ENCODE peak calls at places on chromosomes 6 and 20, in six cellular contexts. One of them, this sample, is unnamed. For H3K4me1, the result is how much of the 10 kb centered on the place peaks cover.

GRCh38 chr6:26064619-26065257 is 22.5 kb upstream of the HFE start:
- DNase-seq in uterus: no peak
- DNase-seq in psoas muscle: no peak
- DNase-seq in heart left ventricle: no peak
- DNase-seq in adipocyte: peak
- DNase-seq in ascending aorta: no peak
- DNase-seq in this sample: no peak

GRCh38 chr20:34165246-34165645 is 53.2 kb upstream of the EIF2S2 start:
- DNase-seq in uterus: no peak
- DNase-seq in psoas muscle: no peak
- DNase-seq in heart left ventricle: no peak
- DNase-seq in adipocyte: peak
- DNase-seq in ascending aorta: no peak
- DNase-seq in this sample: no peak

GRCh38 chr6:47182291-47182957 is 127.3 kb downstream of the TNFRSF21 start:
- DNase-seq in uterus: no peak
- DNase-seq in psoas muscle: no peak
- DNase-seq in heart left ventricle: no peak
- DNase-seq in adipocyte: no peak
- DNase-seq in ascending aorta: no peak
- DNase-seq in this sample: no peak

GRCh38 chr6:3534599-3534998 is 77.7 kb upstream of the SLC22A23 start:
- DNase-seq in uterus: no peak
- DNase-seq in psoas muscle: no peak
- DNase-seq in heart left ventricle: no peak
- DNase-seq in adipocyte: no peak
- DNase-seq in ascending aorta: no peak
- DNase-seq in this sample: no peak

GRCh38 chr6:166949533-166950442 is 6.6 kb downstream of the RNASET2 start:
- DNase-seq in uterus: no peak
- DNase-seq in psoas muscle: no peak
- DNase-seq in heart left ventricle: no peak
- DNase-seq in adipocyte: peak
- DNase-seq in ascending aorta: no peak
- DNase-seq in this sample: no peak

GRCh38 chr20:51306081-51306480 is 236.4 kb downstream of the NFATC2 start:
- DNase-seq in uterus: no peak
- DNase-seq in psoas muscle: no peak
- DNase-seq in heart left ventricle: no peak
- DNase-seq in adipocyte: no peak
- DNase-seq in ascending aorta: no peak
- DNase-seq in this sample: no peak

GRCh38 chr6:144066745-144067484 is 28.5 kb downstream of the SF3B5 start:
- DNase-seq in uterus: no peak
- DNase-seq in psoas muscle: no peak
- DNase-seq in heart left ventricle: no peak
- DNase-seq in adipocyte: no peak
- DNase-seq in ascending aorta: no peak
- DNase-seq in this sample: no peak

GRCh38 chr6:11398451-11399326 is 138.9 kb upstream of the TMEM170B start:
- DNase-seq in uterus: no peak
- DNase-seq in psoas muscle: no peak
- DNase-seq in heart left ventricle: no peak
- DNase-seq in adipocyte: peak
- DNase-seq in ascending aorta: no peak
- DNase-seq in this sample: no peak

GRCh38 chr20:61184194-61184593 is 67.9 kb upstream of the CDH4 start:
- DNase-seq in uterus: no peak
- DNase-seq in psoas muscle: no peak
- DNase-seq in heart left ventricle: no peak
- DNase-seq in adipocyte: no peak
- DNase-seq in ascending aorta: no peak
- DNase-seq in this sample: no peak

GRCh38 chr6:39088331-39088730 is 26.7 kb downstream of the SAYSD1 start:
- DNase-seq in uterus: no peak
- DNase-seq in psoas muscle: no peak
- DNase-seq in heart left ventricle: no peak
- DNase-seq in adipocyte: peak
- DNase-seq in ascending aorta: peak
- DNase-seq in this sample: no peak

GRCh38 chr6:44023586-44024454 is 103.4 kb downstream of the MRPL14 start:
- DNase-seq in uterus: no peak
- DNase-seq in psoas muscle: no peak
- DNase-seq in heart left ventricle: no peak
- DNase-seq in adipocyte: no peak
- DNase-seq in ascending aorta: no peak
- DNase-seq in this sample: no peak

GRCh38 chr6:158774734-158775449 is 44.3 kb downstream of the EZR start:
- DNase-seq in uterus: no peak
- DNase-seq in psoas muscle: no peak
- DNase-seq in heart left ventricle: no peak
- DNase-seq in adipocyte: no peak
- DNase-seq in ascending aorta: no peak
- DNase-seq in this sample: no peak

GRCh38 chr6:2376429-2377355 is 131.3 kb upstream of the GMDS start:
- DNase-seq in uterus: no peak
- DNase-seq in psoas muscle: no peak
- DNase-seq in heart left ventricle: no peak
- DNase-seq in adipocyte: peak
- DNase-seq in ascending aorta: no peak
- DNase-seq in this sample: no peak

GRCh38 chr6:152094992-152095592 is 287.6 kb downstream of the ESR1 start:
- DNase-seq in uterus: peak
- DNase-seq in psoas muscle: peak
- DNase-seq in heart left ventricle: peak
- DNase-seq in adipocyte: peak
- DNase-seq in ascending aorta: peak
- DNase-seq in this sample: peak

GRCh38 chr20:34943808-34944568 is 11.6 kb downstream of the GSS start:
- DNase-seq in uterus: no peak
- DNase-seq in psoas muscle: no peak
- DNase-seq in heart left ventricle: no peak
- DNase-seq in adipocyte: no peak
- DNase-seq in ascending aorta: no peak
- DNase-seq in this sample: no peak

GRCh38 chr6:80607814-80608391 is 501.4 kb downstream of the BCKDHB start:
- DNase-seq in uterus: no peak
- DNase-seq in psoas muscle: no peak
- DNase-seq in heart left ventricle: no peak
- DNase-seq in adipocyte: peak
- DNase-seq in ascending aorta: no peak
- DNase-seq in this sample: no peak

GRCh38 chr6:8240316-8240715 is 138.0 kb upstream of the EEF1E1 start:
- DNase-seq in uterus: no peak
- DNase-seq in psoas muscle: no peak
- DNase-seq in heart left ventricle: no peak
- DNase-seq in adipocyte: no peak
- DNase-seq in ascending aorta: no peak
- DNase-seq in this sample: no peak
- H3K4me1 ChIP-seq in uterus: under half
- H3K4me1 ChIP-seq in psoas muscle: under half
- H3K4me1 ChIP-seq in heart left ventricle: under half
- H3K4me1 ChIP-seq in adipocyte: under half
- H3K4me1 ChIP-seq in ascending aorta: under half
- H3K4me1 ChIP-seq in this sample: under half

GRCh38 chr20:38877483-38877882 is 48.7 kb upstream of the FAM83D start:
- DNase-seq in uterus: no peak
- DNase-seq in psoas muscle: no peak
- DNase-seq in heart left ventricle: no peak
- DNase-seq in adipocyte: no peak
- DNase-seq in ascending aorta: no peak
- DNase-seq in this sample: no peak

GRCh38 chr20:38872491-38873049 is 53.6 kb upstream of the FAM83D start:
- DNase-seq in uterus: no peak
- DNase-seq in psoas muscle: no peak
- DNase-seq in heart left ventricle: no peak
- DNase-seq in adipocyte: no peak
- DNase-seq in ascending aorta: no peak
- DNase-seq in this sample: no peak

GRCh38 chr20:38873050-38873581 is 53.1 kb upstream of the FAM83D start:
- DNase-seq in uterus: no peak
- DNase-seq in psoas muscle: no peak
- DNase-seq in heart left ventricle: no peak
- DNase-seq in adipocyte: no peak
- DNase-seq in ascending aorta: no peak
- DNase-seq in this sample: no peak

GRCh38 chr20:38874460-38875169 is 51.6 kb upstream of the FAM83D start:
- DNase-seq in uterus: no peak
- DNase-seq in psoas muscle: no peak
- DNase-seq in heart left ventricle: no peak
- DNase-seq in adipocyte: no peak
- DNase-seq in ascending aorta: no peak
- DNase-seq in this sample: no peak

DNA sequence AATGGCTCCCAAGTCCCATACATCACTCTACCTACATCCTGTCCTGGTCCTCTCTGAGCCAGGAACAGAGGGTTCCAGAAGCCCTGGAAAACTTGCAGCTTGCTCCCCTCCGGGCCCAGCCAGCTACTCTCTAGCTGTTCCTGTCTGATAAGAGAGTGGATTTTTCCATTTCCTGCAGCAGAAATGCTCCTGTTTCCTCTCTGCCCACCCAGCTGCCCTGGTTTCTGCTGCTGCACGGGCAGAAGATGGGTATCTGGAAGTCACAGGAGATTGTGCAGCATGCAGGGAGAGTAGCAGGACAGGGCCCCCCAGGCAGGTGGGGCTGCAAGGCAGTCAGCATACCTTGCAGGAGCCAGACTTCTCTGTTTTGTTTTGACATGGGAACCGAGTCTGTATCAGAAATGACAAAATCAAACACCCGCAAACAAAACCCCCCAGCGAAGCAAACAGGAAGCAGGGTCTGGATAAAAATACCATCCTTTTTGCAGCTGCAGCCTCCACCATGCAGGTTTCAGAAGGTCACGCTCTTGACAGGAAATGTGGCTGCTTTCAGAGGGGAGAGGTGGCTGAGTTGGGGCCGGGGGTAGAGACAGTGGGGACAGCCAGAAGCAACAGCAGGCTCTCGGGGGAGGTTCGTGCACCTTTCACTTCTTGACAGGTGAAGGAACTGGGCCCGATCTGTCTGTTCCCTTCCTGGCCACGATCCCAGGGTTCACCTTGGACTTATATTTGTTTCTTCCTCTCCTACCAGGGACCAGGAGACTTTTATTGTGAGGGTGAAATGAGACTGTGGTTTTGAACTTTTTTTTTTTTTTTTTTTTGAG is 50.8 kb upstream of the FAM83D start:
- DNase-seq in uterus: peak
- DNase-seq in psoas muscle: no peak
- DNase-seq in heart left ventricle: no peak
- DNase-seq in adipocyte: no peak
- DNase-seq in ascending aorta: no peak
- DNase-seq in this sample: no peak
- H3K4me1 ChIP-seq in uterus: under half
- H3K4me1 ChIP-seq in psoas muscle: under half
- H3K4me1 ChIP-seq in heart left ventricle: under half
- H3K4me1 ChIP-seq in adipocyte: under half
- H3K4me1 ChIP-seq in ascending aorta: under half
- H3K4me1 ChIP-seq in this sample: under half

GRCh38 chr6:163530406-163530805 is 115.9 kb downstream of the QKI start:
- DNase-seq in uterus: no peak
- DNase-seq in psoas muscle: no peak
- DNase-seq in heart left ventricle: no peak
- DNase-seq in adipocyte: no peak
- DNase-seq in ascending aorta: no peak
- DNase-seq in this sample: no peak
- H3K4me1 ChIP-seq in uterus: under half
- H3K4me1 ChIP-seq in psoas muscle: half or more
- H3K4me1 ChIP-seq in heart left ventricle: half or more
- H3K4me1 ChIP-seq in adipocyte: half or more
- H3K4me1 ChIP-seq in ascending aorta: under half
- H3K4me1 ChIP-seq in this sample: half or more

DNA sequence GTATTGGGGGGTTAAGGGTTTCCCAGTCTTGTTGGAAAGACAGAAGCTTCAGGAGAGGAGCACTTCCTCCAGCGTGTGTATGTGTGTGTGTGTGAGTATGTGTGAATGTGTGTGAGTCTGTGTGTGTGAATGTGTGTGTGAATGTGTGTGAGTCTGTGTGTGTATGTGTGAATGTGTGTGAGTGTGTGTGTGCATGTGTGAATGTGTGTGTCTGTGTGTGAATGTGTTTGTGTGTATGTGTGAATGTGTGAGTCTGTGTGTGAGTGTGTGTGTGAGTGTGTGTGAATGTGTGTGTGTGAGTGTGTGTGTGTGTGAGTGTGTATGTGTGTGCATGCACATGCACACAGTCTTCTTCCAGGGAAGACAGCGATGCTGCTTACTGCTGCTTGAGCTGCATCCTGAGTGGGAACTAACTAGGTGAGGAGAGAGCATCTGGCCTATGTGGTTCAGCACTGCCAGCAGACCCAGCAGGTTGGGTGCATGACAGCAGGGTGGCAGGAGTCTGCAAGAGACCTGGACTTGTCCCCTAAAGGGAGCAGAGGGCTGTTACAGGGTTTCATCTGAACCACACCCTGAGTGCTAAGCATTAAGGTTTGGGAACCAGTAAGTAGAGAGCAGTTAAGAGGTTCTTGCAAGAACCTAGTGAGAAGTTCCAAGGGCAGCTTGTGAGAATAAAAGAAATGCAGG is 22.7 kb upstream of the CCND3 start:
- DNase-seq in uterus: no peak
- DNase-seq in psoas muscle: no peak
- DNase-seq in heart left ventricle: no peak
- DNase-seq in adipocyte: no peak
- DNase-seq in ascending aorta: no peak
- DNase-seq in this sample: no peak
- H3K4me1 ChIP-seq in uterus: under half
- H3K4me1 ChIP-seq in psoas muscle: under half
- H3K4me1 ChIP-seq in heart left ventricle: under half
- H3K4me1 ChIP-seq in adipocyte: under half
- H3K4me1 ChIP-seq in ascending aorta: under half
- H3K4me1 ChIP-seq in this sample: under half

GRCh38 chr20:24936526-24937407 is 12.3 kb upstream of the CST7 start:
- DNase-seq in uterus: no peak
- DNase-seq in psoas muscle: no peak
- DNase-seq in heart left ventricle: peak
- DNase-seq in adipocyte: no peak
- DNase-seq in ascending aorta: no peak
- DNase-seq in this sample: no peak
- H3K4me1 ChIP-seq in uterus: under half
- H3K4me1 ChIP-seq in psoas muscle: under half
- H3K4me1 ChIP-seq in heart left ventricle: under half
- H3K4me1 ChIP-seq in adipocyte: under half
- H3K4me1 ChIP-seq in ascending aorta: under half
- H3K4me1 ChIP-seq in this sample: under half

GRCh38 chr6:19664050-19664449 is 173.1 kb upstream of the ID4 start:
- DNase-seq in uterus: no peak
- DNase-seq in psoas muscle: no peak
- DNase-seq in heart left ventricle: no peak
- DNase-seq in adipocyte: no peak
- DNase-seq in ascending aorta: no peak
- DNase-seq in this sample: no peak
- H3K4me1 ChIP-seq in uterus: under half
- H3K4me1 ChIP-seq in psoas muscle: under half
- H3K4me1 ChIP-seq in heart left ventricle: under half
- H3K4me1 ChIP-seq in adipocyte: under half
- H3K4me1 ChIP-seq in ascending aorta: under half
- H3K4me1 ChIP-seq in this sample: under half

GRCh38 chr6:56840467-56841371 is 114.2 kb upstream of the BEND6 start:
- DNase-seq in uterus: no peak
- DNase-seq in psoas muscle: no peak
- DNase-seq in heart left ventricle: no peak
- DNase-seq in adipocyte: peak
- DNase-seq in ascending aorta: no peak
- DNase-seq in this sample: no peak
- H3K4me1 ChIP-seq in uterus: under half
- H3K4me1 ChIP-seq in psoas muscle: under half
- H3K4me1 ChIP-seq in heart left ventricle: under half
- H3K4me1 ChIP-seq in adipocyte: under half
- H3K4me1 ChIP-seq in ascending aorta: under half
- H3K4me1 ChIP-seq in this sample: under half

This sample was measured in thoracic aorta.